ENCODE peak calls at places on chromosome 12, in five cellular contexts. F, W, S, O and I are unnamed samples.

GRCh38 chr12:93060666-93061413 is 131.7 kb upstream of the EEA1 start:
- DNase-seq in F (peak; percentile 6), W (no peak), S (peak; percentile 63), O (peak; percentile 21), I (peak; percentile 28)

GRCh38 chr12:3315201-3315661 is 175.8 kb upstream of the PRMT8 start:
- DNase-seq in F (peak; percentile 65), W (no peak), S (no peak), O (no peak), I (no peak)

GRCh38 chr12:127373572-127373971 is 893.4 kb upstream of the TMEM132C start:
- DNase-seq in F (no peak), W (no peak), S (no peak), O (no peak), I (no peak)

GRCh38 chr12:46218509-46219095 is 50.2 kb downstream of the SLC38A1 start:
- DNase-seq in F (no peak), W (no peak), S (no peak), O (no peak), I (no peak)

GRCh38 chr12:120438495-120439198 is 734 bp downstream of the COX6A1 start:
- DNase-seq in F (no peak), W (no peak), S (no peak), O (no peak), I (peak; percentile 2)

GRCh38 chr12:87425942-87426554 is 603.2 kb downstream of the C12orf50 start:
- DNase-seq in F (no peak), W (peak; percentile 36), S (no peak), O (no peak), I (no peak)

GRCh38 chr12:55925870-55926737 is 1.6 kb downstream of the PYM1 start:
- DNase-seq in F (no peak), W (peak; percentile 29), S (no peak), O (no peak), I (peak; percentile 17)

GRCh38 chr12:96107236-96107635 is 71.8 kb upstream of the LTA4H start:
- DNase-seq in F (peak; percentile 15), W (no peak), S (no peak), O (no peak), I (no peak)

GRCh38 chr12:49777800-49778748 is 36.7 kb downstream of the TMBIM6 start:
- DNase-seq in F (no peak), W (peak; percentile 42), S (peak; percentile 39), O (no peak), I (peak; percentile 82)

GRCh38 chr12:2460051-2460450 is 334.7 kb upstream of the FKBP4 start:
- DNase-seq in F (no peak), W (no peak), S (no peak), O (no peak), I (no peak)

GRCh38 chr12:19440916-19441315 is 1.6 kb downstream of the AEBP2 start:
- DNase-seq in F (no peak), W (no peak), S (no peak), O (no peak), I (no peak)

GRCh38 chr12:116710367-116710766 is 27.5 kb downstream of the SPRING1 start:
- DNase-seq in F (no peak), W (no peak), S (no peak), O (no peak), I (no peak)

GRCh38 chr12:132953163-132953425 is 3.0 kb downstream of the ZNF605 start:
- DNase-seq in F (no peak), W (no peak), S (no peak), O (no peak), I (no peak)

GRCh38 chr12:121144416-121144914 is 11.8 kb downstream of the P2RX7 start:
- DNase-seq in F (no peak), W (no peak), S (no peak), O (no peak), I (no peak)

GRCh38 chr12:69243099-69244084 is 4.0 kb downstream of the CPSF6 start:
- DNase-seq in F (no peak), W (no peak), S (no peak), O (peak; percentile 41), I (peak; percentile 65)

GRCh38 chr12:123427036-123427769 is 9.3 kb downstream of the RILPL2 start:
- DNase-seq in F (no peak), W (no peak), S (no peak), O (peak; percentile 97), I (no peak)

GRCh38 chr12:120984351-120984898 is 6.1 kb downstream of the HNF1A start:
- DNase-seq in F (peak; percentile 79), W (no peak), S (peak; percentile 87), O (no peak), I (no peak)

DNA sequence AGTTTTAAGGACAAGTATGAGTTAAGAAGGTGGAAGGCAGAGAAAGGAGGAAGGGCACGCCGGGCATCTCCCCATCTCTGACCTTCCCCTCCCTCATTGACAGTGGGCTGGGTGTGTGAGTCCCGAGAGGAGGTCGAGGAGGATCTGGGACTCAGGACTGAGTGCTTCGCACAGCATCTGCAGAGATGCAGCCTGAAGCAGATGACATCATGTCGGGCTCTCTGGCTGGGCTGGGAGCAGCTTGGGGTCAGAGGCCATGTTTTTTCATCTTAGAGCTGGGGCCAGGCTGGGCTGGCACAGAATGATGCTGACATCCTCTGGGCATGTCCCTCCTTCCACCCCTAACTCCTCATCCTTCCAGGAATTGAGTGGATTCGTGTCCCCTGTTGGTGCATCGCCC is 43.5 kb downstream of the CMKLR1 start:
- DNase-seq in F (no peak), W (no peak), S (no peak), O (no peak), I (no peak)
- TF ChIP-seq ZBTB33 in F (no peak), W (no peak), S (no peak), O (no peak), I (no peak)

GRCh38 chr12:111034911-111035577 is 114.7 kb upstream of the MYL2 start:
- DNase-seq in F (peak; percentile 68), W (no peak), S (no peak), O (no peak), I (no peak)
- TF ChIP-seq ZBTB33 in F (no peak), W (no peak), S (no peak), O (no peak), I (no peak)

DNA sequence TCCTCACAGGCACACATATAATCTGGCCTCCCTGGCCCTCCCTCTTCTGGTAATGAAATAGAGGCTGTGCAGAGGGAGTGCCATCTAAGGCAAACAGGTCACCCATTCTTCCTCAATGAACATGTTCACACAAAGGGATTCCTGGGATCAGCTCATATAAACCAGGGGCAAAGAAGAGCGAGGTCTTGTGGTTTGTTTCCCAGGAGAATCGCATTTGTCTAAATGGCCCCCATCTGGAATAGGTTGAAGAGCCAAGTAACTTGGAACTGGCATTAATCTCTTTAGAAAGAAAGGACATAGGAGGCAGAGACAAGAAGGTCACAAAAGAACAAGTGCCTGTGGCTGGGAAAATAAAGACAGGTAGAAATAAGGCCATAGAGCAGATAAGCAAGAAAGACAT is 171.5 kb upstream of the PTPRQ start:
- DNase-seq in F (no peak), W (no peak), S (no peak), O (no peak), I (no peak)
- TF ChIP-seq ZBTB33 in F (no peak), W (no peak), S (no peak), O (no peak), I (no peak)

GRCh38 chr12:15274561-15274967 is 47.7 kb upstream of the PTPRO start:
- DNase-seq in F (peak; percentile 23), W (no peak), S (no peak), O (no peak), I (no peak)
- TF ChIP-seq ZBTB33 in F (no peak), W (no peak), S (no peak), O (no peak), I (no peak)